ENCODE peak calls at places on chromosomes 6 and 20, in four cellular contexts. P is mammary epithelial cell, M is ovary, V is memory B cell. K is an unnamed sample.

GRCh38 chr20:51287628-51288413 is 254.7 kb downstream of the NFATC2 start:
- DNase-seq in M (no peak), V (no peak), P (no peak), K (no peak)

GRCh38 chr6:35351422-35351821 is 9.1 kb downstream of the PPARD start:
- DNase-seq in P (no peak), V (no peak), M (no peak), K (no peak)

GRCh38 chr20:35264755-35265154 is 13.2 kb downstream of the MMP24OS start:
- DNase-seq in P (peak), M (no peak), V (no peak), K (peak)

GRCh38 chr6:31152776-31153175 is 4.8 kb downstream of the CCHCR1 start:
- DNase-seq in P (no peak), V (no peak), M (no peak), K (no peak)

GRCh38 chr6:20408851-20409250 is 7.2 kb downstream of the E2F3 start:
- DNase-seq in V (no peak), P (no peak), M (no peak), K (no peak)

GRCh38 chr6:113529191-113529590 is 328.0 kb upstream of the MARCKS start:
- DNase-seq in P (peak), M (no peak), V (no peak), K (no peak)

GRCh38 chr6:68709882-68710281 is 74.8 kb downstream of the ADGRB3 start:
- DNase-seq in P (no peak), V (no peak), M (no peak), K (no peak)

GRCh38 chr6:43702522-43703440 is 15.2 kb upstream of the MRPS18A start:
- DNase-seq in V (peak), P (peak), M (peak), K (peak)

GRCh38 chr6:19772891-19773290 is 64.3 kb upstream of the ID4 start:
- DNase-seq in M (no peak), V (no peak), P (no peak), K (no peak)

GRCh38 chr20:23289249-23289648 is 61.3 kb upstream of the NXT1 start:
- DNase-seq in P (no peak), M (no peak), V (no peak), K (no peak)

GRCh38 chr6:110415297-110415916 is at the start of gene DDO:
- DNase-seq in V (no peak), P (peak), M (peak), K (peak)

GRCh38 chr6:166658792-166659150 is 31.7 kb upstream of the RPS6KA2 start:
- DNase-seq in P (no peak), M (no peak), V (no peak), K (no peak)

GRCh38 chr6:131995924-131996323 is 44.8 kb upstream of the CCN2 start:
- DNase-seq in P (peak), V (no peak), M (no peak), K (peak)

GRCh38 chr6:140669321-140669720 is 1294.9 kb upstream of the CITED2 start:
- DNase-seq in M (no peak), V (no peak), P (no peak), K (no peak)